ENCODE peak calls at places on chromosomes 2 and 18, in five cellular contexts. One of them, this sample, is unnamed.

GRCh38 chr18:9209230-9209629 is 72.6 kb downstream of the ANKRD12 start:
- DNase-seq in WTC11: no peak
- DNase-seq in lower leg skin: no peak
- DNase-seq in activated CD8-positive, alpha-beta memory T cell treated with anti-CD3 and anti-CD28 coated beads for 1 hour: no peak
- DNase-seq in T-cell: no peak
- DNase-seq in this sample: no peak

GRCh38 chr2:50529600-50530218 is 502.2 kb downstream of the NRXN1 start:
- DNase-seq in WTC11: no peak
- DNase-seq in lower leg skin: no peak
- DNase-seq in activated CD8-positive, alpha-beta memory T cell treated with anti-CD3 and anti-CD28 coated beads for 1 hour: no peak
- DNase-seq in T-cell: no peak
- DNase-seq in this sample: no peak

GRCh38 chr2:33068261-33068660 is 121.5 kb downstream of the LTBP1 start:
- DNase-seq in WTC11: no peak
- DNase-seq in lower leg skin: no peak
- DNase-seq in activated CD8-positive, alpha-beta memory T cell treated with anti-CD3 and anti-CD28 coated beads for 1 hour: no peak
- DNase-seq in T-cell: no peak
- DNase-seq in this sample: no peak

GRCh38 chr2:68643874-68644485 is 601 bp downstream of the PROKR1 start:
- DNase-seq in WTC11: no peak
- DNase-seq in lower leg skin: no peak
- DNase-seq in activated CD8-positive, alpha-beta memory T cell treated with anti-CD3 and anti-CD28 coated beads for 1 hour: no peak
- DNase-seq in T-cell: no peak
- DNase-seq in this sample: no peak

GRCh38 chr2:2007551-2008501 is 263.5 kb upstream of the PXDN start:
- DNase-seq in WTC11: peak
- DNase-seq in lower leg skin: peak
- DNase-seq in activated CD8-positive, alpha-beta memory T cell treated with anti-CD3 and anti-CD28 coated beads for 1 hour: no peak
- DNase-seq in T-cell: no peak
- DNase-seq in this sample: peak

GRCh38 chr2:221524158-221524557 is 47.9 kb downstream of the EPHA4 start:
- DNase-seq in WTC11: no peak
- DNase-seq in lower leg skin: no peak
- DNase-seq in activated CD8-positive, alpha-beta memory T cell treated with anti-CD3 and anti-CD28 coated beads for 1 hour: no peak
- DNase-seq in T-cell: no peak
- DNase-seq in this sample: no peak

GRCh38 chr2:166167451-166167850 is 39.6 kb upstream of the SCN1A start:
- DNase-seq in WTC11: no peak
- DNase-seq in lower leg skin: no peak
- DNase-seq in activated CD8-positive, alpha-beta memory T cell treated with anti-CD3 and anti-CD28 coated beads for 1 hour: no peak
- DNase-seq in T-cell: no peak
- DNase-seq in this sample: no peak

GRCh38 chr2:241237949-241238371 is 49.5 kb downstream of the ANO7 start:
- DNase-seq in WTC11: no peak
- DNase-seq in lower leg skin: no peak
- DNase-seq in activated CD8-positive, alpha-beta memory T cell treated with anti-CD3 and anti-CD28 coated beads for 1 hour: no peak
- DNase-seq in T-cell: no peak
- DNase-seq in this sample: no peak

GRCh38 chr2:152106464-152106863 is 7.6 kb upstream of the CACNB4 start:
- DNase-seq in WTC11: no peak
- DNase-seq in lower leg skin: no peak
- DNase-seq in activated CD8-positive, alpha-beta memory T cell treated with anti-CD3 and anti-CD28 coated beads for 1 hour: no peak
- DNase-seq in T-cell: no peak
- DNase-seq in this sample: no peak

GRCh38 chr18:12296457-12296856 is 11.6 kb upstream of the TUBB6 start:
- DNase-seq in WTC11: no peak
- DNase-seq in lower leg skin: no peak
- DNase-seq in activated CD8-positive, alpha-beta memory T cell treated with anti-CD3 and anti-CD28 coated beads for 1 hour: no peak
- DNase-seq in T-cell: no peak
- DNase-seq in this sample: no peak

GRCh38 chr2:39728941-39729351 is 50.1 kb downstream of the THUMPD2 start:
- DNase-seq in WTC11: peak
- DNase-seq in lower leg skin: no peak
- DNase-seq in activated CD8-positive, alpha-beta memory T cell treated with anti-CD3 and anti-CD28 coated beads for 1 hour: no peak
- DNase-seq in T-cell: no peak
- DNase-seq in this sample: peak

GRCh38 chr2:181977661-181978350 is 7.8 kb upstream of the PPP1R1C start:
- DNase-seq in WTC11: no peak
- DNase-seq in lower leg skin: no peak
- DNase-seq in activated CD8-positive, alpha-beta memory T cell treated with anti-CD3 and anti-CD28 coated beads for 1 hour: no peak
- DNase-seq in T-cell: no peak
- DNase-seq in this sample: no peak

GRCh38 chr2:28956415-28956826 is 24.7 kb upstream of the TOGARAM2 start:
- DNase-seq in WTC11: peak
- DNase-seq in lower leg skin: no peak
- DNase-seq in activated CD8-positive, alpha-beta memory T cell treated with anti-CD3 and anti-CD28 coated beads for 1 hour: no peak
- DNase-seq in T-cell: peak
- DNase-seq in this sample: peak

GRCh38 chr2:207879536-207879935 is 109.8 kb upstream of the FZD5 start:
- DNase-seq in WTC11: no peak
- DNase-seq in lower leg skin: no peak
- DNase-seq in activated CD8-positive, alpha-beta memory T cell treated with anti-CD3 and anti-CD28 coated beads for 1 hour: no peak
- DNase-seq in T-cell: no peak
- DNase-seq in this sample: no peak

GRCh38 chr2:237629739-237630138 is 2.4 kb downstream of the LRRFIP1 start:
- DNase-seq in WTC11: no peak
- DNase-seq in lower leg skin: no peak
- DNase-seq in activated CD8-positive, alpha-beta memory T cell treated with anti-CD3 and anti-CD28 coated beads for 1 hour: no peak
- DNase-seq in T-cell: no peak
- DNase-seq in this sample: no peak